ENCODE peak calls at places on chromosome 7, in ten cellular contexts. S is activated CD8-positive, alpha-beta memory T cell treated with anti-CD3 and anti-CD28 coated beads for 1 hour; T is IMR-90; J is astrocyte of the spinal cord; X is BJ; A is NCI-H1694 treated with DMSO at 0.1 percent for 48 hours; B is endothelial cell; I is NCI-H1105; Z is H9; V is testis. F is an unnamed sample.

GRCh38 chr7:27156508-27156898 is at the start of gene HOXA7:
- DNase-seq in S (no peak), T (peak; percentile 63), J (peak; percentile 82), X (no peak), A (no peak), B (no peak), I (no peak), Z (peak; percentile 80), V (peak; percentile 46), F (no peak)

GRCh38 chr7:40299097-40299496 is 164.3 kb downstream of the SUGCT start:
- DNase-seq in S (no peak), T (peak; percentile 74), J (peak; percentile 92), X (peak; percentile 88), A (no peak), B (no peak), I (no peak), Z (peak; percentile 28), V (no peak), F (no peak)

GRCh38 chr7:34313289-34313688 is 344.7 kb upstream of the NPSR1 start:
- DNase-seq in S (no peak), T (peak; percentile 34), J (no peak), X (no peak), A (no peak), B (no peak), I (no peak), Z (no peak), V (no peak), F (no peak)

GRCh38 chr7:13117103-13117502 is 429.7 kb downstream of the ARL4A start:
- DNase-seq in S (no peak), T (peak; percentile 37), J (peak; percentile 35), X (no peak), A (peak; percentile 2), B (no peak), I (no peak), Z (no peak), V (no peak), F (no peak)

GRCh38 chr7:117555260-117555659 is 75.4 kb downstream of the CFTR start:
- DNase-seq in S (no peak), T (no peak), J (no peak), X (no peak), A (no peak), B (no peak), I (no peak), Z (no peak), V (no peak), F (no peak)

GRCh38 chr7:112449353-112449752 is 907 bp upstream of the IFRD1 start:
- DNase-seq in S (no peak), T (peak; percentile 47), J (peak; percentile 41), X (no peak), A (no peak), B (no peak), I (no peak), Z (no peak), V (no peak), F (no peak)

GRCh38 chr7:151249034-151249731 is 689 bp upstream of the SMARCD3 start:
- DNase-seq in S (no peak), T (peak; percentile 59), J (peak; percentile 63), X (no peak), A (no peak), B (no peak), I (no peak), Z (no peak), V (peak; percentile 71), F (no peak)

GRCh38 chr7:111140091-111140870 is 49.4 kb downstream of the LRRN3 start:
- DNase-seq in S (no peak), T (no peak), J (no peak), X (no peak), A (no peak), B (no peak), I (no peak), Z (no peak), V (no peak), F (no peak)

GRCh38 chr7:106962751-106963150 is 81.8 kb upstream of the PRKAR2B start:
- DNase-seq in S (no peak), T (no peak), J (no peak), X (no peak), A (no peak), B (no peak), I (no peak), Z (no peak), V (no peak), F (no peak)

GRCh38 chr7:139108256-139109187 is 998 bp downstream of the ZC3HAV1 start:
- DNase-seq in S (no peak), T (peak; percentile 4), J (peak; percentile 28), X (no peak), A (no peak), B (peak; percentile 23), I (peak; percentile 14), Z (peak; percentile 58), V (peak; percentile 40), F (peak; percentile 46)

GRCh38 chr7:2580636-2581035 is 21.9 kb downstream of the IQCE start:
- DNase-seq in S (no peak), T (no peak), J (no peak), X (no peak), A (no peak), B (no peak), I (no peak), Z (no peak), V (no peak), F (no peak)